ENCODE peak calls at places on chromosomes 5 and 9, in nine cellular contexts. P, N, G, O, Y, U, I, J and K are unnamed samples. For H3K36me3, the result is how much of the 10 kb centered on the place peaks cover.

GRCh38 chr5:179300834-179301233 is 44.4 kb downstream of the ADAMTS2 start:
- DNase-seq in P (no peak), N (no peak), G (peak), O (no peak), Y (no peak), U (peak), I (no peak), J (no peak), K (no peak)

GRCh38 chr5:136276946-136277345 is 84.0 kb upstream of the SMIM32 start:
- DNase-seq in P (no peak), N (no peak), G (no peak), O (no peak), Y (no peak), U (no peak), I (no peak), J (no peak), K (no peak)

GRCh38 chr5:14036947-14037346 is 92.5 kb upstream of the DNAH5 start:
- DNase-seq in P (no peak), N (no peak), G (no peak), O (no peak), Y (peak), U (no peak), I (no peak), J (no peak), K (peak)

GRCh38 chr5:110752953-110753352 is 14.1 kb downstream of the SLC25A46 start:
- DNase-seq in P (no peak), N (no peak), G (no peak), O (no peak), Y (no peak), U (no peak), I (no peak), J (no peak), K (no peak)

GRCh38 chr9:125911861-125912260 is 164.7 kb downstream of the PBX3 start:
- DNase-seq in P (no peak), N (no peak), G (no peak), O (no peak), Y (no peak), U (no peak), I (peak), J (no peak), K (no peak)

GRCh38 chr9:33022303-33022702 is 2.8 kb upstream of the DNAJA1 start:
- DNase-seq in P (no peak), N (no peak), G (no peak), O (no peak), Y (no peak), U (no peak), I (no peak), J (no peak), K (no peak)

GRCh38 chr9:5579881-5580280 is 49.0 kb upstream of the RIC1 start:
- DNase-seq in P (no peak), N (no peak), G (no peak), O (no peak), Y (no peak), U (no peak), I (no peak), J (no peak), K (no peak)

GRCh38 chr5:170265527-170265926 is 32.0 kb downstream of the LCP2 start:
- DNase-seq in P (no peak), N (no peak), G (no peak), O (no peak), Y (peak), U (no peak), I (no peak), J (no peak), K (no peak)

GRCh38 chr5:158317507-158317906 is 458.6 kb upstream of the CLINT1 start:
- DNase-seq in P (no peak), N (peak), G (no peak), O (no peak), Y (no peak), U (no peak), I (no peak), J (no peak), K (no peak)

GRCh38 chr5:31664566-31664965 is 25.6 kb downstream of the PDZD2 start:
- DNase-seq in P (no peak), N (no peak), G (no peak), O (peak), Y (peak), U (no peak), I (no peak), J (no peak), K (peak)

GRCh38 chr5:7926720-7927119 is 57.8 kb downstream of the MTRR start:
- DNase-seq in P (no peak), N (no peak), G (no peak), O (no peak), Y (no peak), U (no peak), I (no peak), J (no peak), K (no peak)

GRCh38 chr9:90991953-90992352 is 190.3 kb downstream of the SYK start:
- DNase-seq in P (no peak), N (no peak), G (no peak), O (no peak), Y (peak), U (no peak), I (no peak), J (no peak), K (no peak)

GRCh38 chr5:109689740-109690455 is at the start of gene MAN2A1:
- DNase-seq in P (peak), N (peak), G (peak), O (peak), Y (peak), U (peak), I (no peak), J (peak), K (peak)

GRCh38 chr5:69238760-69239251 is 4.1 kb downstream of the CDK7 start:
- DNase-seq in P (no peak), N (no peak), G (no peak), O (peak), Y (peak), U (no peak), I (no peak), J (no peak), K (peak)

GRCh38 chr5:162485666-162486292 is 418.2 kb downstream of the GABRG2 start:
- DNase-seq in P (no peak), N (no peak), G (no peak), O (no peak), Y (no peak), U (no peak), I (no peak), J (no peak), K (no peak)

GRCh38 chr9:120431268-120431667 is 148.7 kb downstream of the CDK5RAP2 start:
- DNase-seq in P (no peak), N (no peak), G (no peak), O (no peak), Y (no peak), U (no peak), I (no peak), J (no peak), K (no peak)

GRCh38 chr9:79054500-79054899 is 517.3 kb upstream of the TLE4 start:
- DNase-seq in P (no peak), N (no peak), G (no peak), O (no peak), Y (no peak), U (no peak), I (no peak), J (no peak), K (no peak)

GRCh38 chr5:159458217-159458711 is 128.0 kb upstream of the IL12B start:
- DNase-seq in P (no peak), N (no peak), G (no peak), O (no peak), Y (no peak), U (no peak), I (no peak), J (no peak), K (no peak)

GRCh38 chr5:141805874-141806273 is 72.3 kb downstream of the PCDH1 start:
- DNase-seq in P (no peak), N (no peak), G (no peak), O (no peak), Y (no peak), U (no peak), I (no peak), J (no peak), K (no peak)

GRCh38 chr5:89010512-89010911 is 127.5 kb upstream of the MEF2C start:
- DNase-seq in P (no peak), N (no peak), G (no peak), O (no peak), Y (no peak), U (no peak), I (no peak), J (no peak), K (no peak)

GRCh38 chr9:109972026-109973005 is 192.3 kb downstream of the PALM2AKAP2 start:
- DNase-seq in P (no peak), N (no peak), G (no peak), O (no peak), Y (no peak), U (no peak), I (no peak), J (no peak), K (no peak)

GRCh38 chr5:14783689-14784088 is 87.9 kb downstream of the ANKH start:
- DNase-seq in P (no peak), N (no peak), G (no peak), O (no peak), Y (no peak), U (no peak), I (no peak), J (no peak), K (no peak)

GRCh38 chr5:32828492-32828891 is 117.4 kb downstream of the NPR3 start:
- DNase-seq in P (no peak), N (no peak), G (no peak), O (no peak), Y (no peak), U (no peak), I (no peak), J (no peak), K (peak)

GRCh38 chr5:159210846-159211245 is 1.5 kb upstream of the RNF145 start:
- DNase-seq in P (no peak), N (no peak), G (no peak), O (no peak), Y (no peak), U (no peak), I (no peak), J (no peak), K (no peak)

GRCh38 chr9:121598167-121599000 is 53.0 kb upstream of the DAB2IP start:
- DNase-seq in P (peak), N (peak), G (peak), O (peak), Y (peak), U (peak), I (peak), J (no peak), K (peak)

GRCh38 chr9:99825158-99826046 is 3.7 kb downstream of the NR4A3 start:
- DNase-seq in P (no peak), N (peak), G (no peak), O (no peak), Y (no peak), U (no peak), I (no peak), J (no peak), K (no peak)

GRCh38 chr9:111036068-111036789 is 2.0 kb downstream of the LPAR1 start:
- DNase-seq in P (peak), N (peak), G (peak), O (peak), Y (peak), U (peak), I (no peak), J (no peak), K (peak)

GRCh38 chr5:173670130-173670591 is 53.7 kb upstream of the BOD1 start:
- DNase-seq in P (no peak), N (no peak), G (no peak), O (no peak), Y (peak), U (no peak), I (no peak), J (no peak), K (no peak)

GRCh38 chr5:54254482-54255198 is 55.7 kb downstream of the ARL15 start:
- DNase-seq in P (no peak), N (no peak), G (no peak), O (no peak), Y (no peak), U (no peak), I (no peak), J (no peak), K (no peak)

GRCh38 chr5:134371834-134372340 is 518 bp downstream of the UBE2B start:
- DNase-seq in P (peak), N (peak), G (peak), O (peak), Y (peak), U (peak), I (no peak), J (peak), K (peak)

GRCh38 chr5:96714951-96715451 is 52.8 kb downstream of the CAST start:
- DNase-seq in P (peak), N (peak), G (no peak), O (peak), Y (peak), U (peak), I (no peak), J (peak), K (peak)

GRCh38 chr5:16856531-16856930 is 79.6 kb downstream of the MYO10 start:
- DNase-seq in P (no peak), N (no peak), G (no peak), O (peak), Y (peak), U (no peak), I (peak), J (no peak), K (peak)

GRCh38 chr5:156670615-156671014 is 179.5 kb upstream of the PPP1R2B start:
- DNase-seq in P (no peak), N (no peak), G (no peak), O (no peak), Y (no peak), U (no peak), I (no peak), J (no peak), K (no peak)

GRCh38 chr5:68285075-68285827 is 69.7 kb downstream of the PIK3R1 start:
- DNase-seq in P (no peak), N (no peak), G (no peak), O (no peak), Y (no peak), U (no peak), I (no peak), J (no peak), K (no peak)

GRCh38 chr5:178545941-178546674 is 44.1 kb downstream of the COL23A1 start:
- DNase-seq in P (no peak), N (no peak), G (peak), O (no peak), Y (no peak), U (no peak), I (no peak), J (no peak), K (no peak)

GRCh38 chr5:76692651-76693050 is 23.3 kb upstream of the F2R start:
- DNase-seq in P (no peak), N (no peak), G (no peak), O (no peak), Y (no peak), U (no peak), I (no peak), J (no peak), K (no peak)
- H3K36me3 ChIP-seq in P (half or more), N (under half), G (under half), O (under half), Y (under half), U (under half), I (under half), J (under half), K (under half)

DNA sequence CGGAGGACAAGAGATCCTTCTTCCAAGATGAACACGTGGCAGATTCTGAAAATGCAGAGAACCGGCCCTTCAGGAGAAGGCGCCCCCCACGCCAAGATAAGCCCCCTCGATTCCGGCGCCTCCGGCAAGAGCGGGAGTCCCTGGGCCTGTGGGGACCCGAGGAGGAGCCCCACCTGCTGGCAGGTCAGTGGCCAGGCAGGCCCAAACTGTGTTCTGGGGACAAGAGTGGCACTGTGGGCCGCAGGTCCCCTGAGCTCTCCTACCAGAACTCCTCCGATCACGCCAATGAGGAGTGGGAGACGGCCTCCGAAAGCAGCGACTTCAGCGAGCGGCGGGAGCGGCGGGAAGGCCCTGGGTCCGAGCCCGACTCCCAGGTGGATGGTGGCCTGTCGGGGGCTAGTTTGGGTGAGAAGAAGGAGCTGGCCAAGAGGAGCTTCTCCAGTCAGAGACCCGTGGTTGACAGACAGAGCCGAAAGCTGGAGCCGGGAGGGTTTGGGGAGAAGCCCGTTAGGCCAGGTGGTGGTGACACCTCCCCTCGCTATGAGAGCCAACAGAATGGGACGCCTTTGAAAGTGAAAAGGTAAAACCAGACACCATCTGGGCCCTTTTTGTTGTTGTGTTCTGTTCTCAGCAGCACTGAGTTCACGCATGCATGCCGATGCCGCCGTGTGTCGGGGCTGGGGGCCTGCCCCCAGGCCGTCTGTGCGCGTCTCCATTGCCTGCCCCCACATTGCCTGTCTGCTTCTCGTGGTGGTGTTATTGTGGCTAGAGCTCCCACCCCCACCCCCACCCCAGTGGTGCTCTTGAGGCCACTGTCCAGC is 26.6 kb upstream of the POMT1 start:
- DNase-seq in P (no peak), N (no peak), G (peak), O (no peak), Y (no peak), U (no peak), I (no peak), J (no peak), K (no peak)
- H3K36me3 ChIP-seq in P (half or more), N (half or more), G (half or more), O (under half), Y (half or more), U (half or more), I (under half), J (half or more), K (under half)

DNA sequence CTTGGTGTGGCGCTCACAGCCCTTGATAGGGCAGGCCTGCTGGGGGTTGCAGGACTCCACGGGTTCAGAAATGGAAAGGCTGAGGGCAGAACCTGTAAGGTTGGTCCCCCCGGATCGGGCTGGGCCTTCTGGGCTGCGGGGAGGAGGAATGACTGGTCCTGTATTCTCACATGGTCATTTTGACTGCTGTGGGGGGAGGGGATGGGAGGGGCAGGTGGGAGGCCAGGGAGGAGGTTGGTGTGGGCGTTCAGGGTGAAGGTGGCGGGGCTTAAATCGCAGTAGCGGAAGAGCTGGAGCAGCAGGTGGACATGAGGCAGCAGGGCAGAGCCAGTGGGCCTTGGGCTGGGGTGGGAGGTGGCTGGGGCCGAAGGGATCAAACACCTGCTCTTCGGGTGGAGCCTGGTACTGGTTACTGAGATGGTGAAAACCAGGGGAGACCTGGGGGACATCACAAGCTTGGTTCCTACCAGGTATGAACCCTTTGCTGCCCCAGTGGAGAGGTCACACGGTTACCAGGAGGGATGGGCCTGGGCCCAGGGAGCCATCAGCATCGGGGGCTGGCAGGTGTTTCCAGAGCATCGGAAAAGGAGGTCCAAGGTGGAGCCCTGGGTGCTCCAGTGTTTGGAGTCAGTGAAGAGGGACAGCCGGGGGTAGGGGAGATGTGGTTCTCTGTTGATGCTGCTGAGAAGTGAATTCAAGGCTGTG is 1.8 kb downstream of the MRPS2 start:
- DNase-seq in P (no peak), N (no peak), G (peak), O (no peak), Y (no peak), U (peak), I (no peak), J (no peak), K (no peak)
- H3K36me3 ChIP-seq in P (under half), N (under half), G (under half), O (under half), Y (under half), U (under half), I (under half), J (under half), K (under half)

DNA sequence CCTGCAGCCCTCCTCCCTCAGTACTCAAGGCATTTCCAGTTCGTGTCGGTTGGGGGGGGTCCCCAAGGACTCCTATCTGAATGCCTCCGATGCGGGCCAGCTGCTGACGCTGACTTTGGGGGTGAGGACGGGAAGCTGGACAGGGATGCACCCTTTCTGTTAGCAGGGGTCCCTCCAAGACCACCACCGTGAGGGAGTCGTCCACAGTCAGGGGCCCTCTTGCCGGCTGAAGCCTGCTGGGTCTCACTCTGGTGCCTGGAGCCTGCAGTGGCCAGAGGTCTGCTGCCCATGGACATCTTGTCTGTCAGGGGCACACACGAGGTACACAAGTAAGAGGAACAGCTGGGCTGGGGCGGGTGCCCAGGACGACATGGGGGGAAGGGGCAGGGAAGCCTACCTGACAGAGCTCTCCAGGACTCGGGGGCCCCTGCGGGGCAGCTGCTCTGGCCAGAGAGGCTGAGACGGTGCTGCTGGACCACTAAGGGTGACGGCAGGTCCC is 9.1 kb upstream of the ZDHHC11 start:
- DNase-seq in P (no peak), N (no peak), G (peak), O (no peak), Y (no peak), U (no peak), I (no peak), J (no peak), K (no peak)
- H3K36me3 ChIP-seq in P (under half), N (under half), G (under half), O (under half), Y (under half), U (under half), I (under half), J (under half), K (under half)

GRCh38 chr5:39417979-39418378 is 6.8 kb downstream of the DAB2 start:
- DNase-seq in P (no peak), N (no peak), G (no peak), O (no peak), Y (no peak), U (no peak), I (no peak), J (no peak), K (no peak)

GRCh38 chr5:39412995-39413394 is 11.8 kb downstream of the DAB2 start:
- DNase-seq in P (no peak), N (no peak), G (no peak), O (no peak), Y (no peak), U (no peak), I (no peak), J (no peak), K (peak)

GRCh38 chr5:39414429-39414828 is 10.4 kb downstream of the DAB2 start:
- DNase-seq in P (no peak), N (no peak), G (no peak), O (no peak), Y (no peak), U (no peak), I (no peak), J (no peak), K (no peak)

GRCh38 chr5:39411985-39412384 is 12.8 kb downstream of the DAB2 start:
- DNase-seq in P (no peak), N (no peak), G (no peak), O (no peak), Y (no peak), U (no peak), I (no peak), J (no peak), K (no peak)

DNA sequence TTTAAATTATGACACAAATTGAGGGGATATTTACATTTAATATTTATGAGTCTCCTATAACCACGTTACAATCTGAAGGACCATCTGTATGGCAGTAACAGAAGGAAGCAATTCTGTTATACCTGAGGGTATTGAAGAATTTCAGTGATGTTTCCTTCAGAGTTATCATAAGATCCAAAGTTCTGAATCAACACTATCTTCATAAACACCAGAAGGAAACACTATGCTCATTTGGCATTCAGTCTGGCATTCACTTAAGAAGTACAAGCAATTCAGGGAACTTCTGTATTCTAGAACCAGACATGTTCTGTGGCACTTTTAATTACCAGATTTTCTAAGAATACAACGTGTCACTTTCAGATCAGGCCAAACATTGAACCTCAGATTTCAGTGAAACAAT is 9.6 kb downstream of the DAB2 start:
- DNase-seq in P (no peak), N (no peak), G (no peak), O (no peak), Y (no peak), U (no peak), I (no peak), J (no peak), K (no peak)
- H3K36me3 ChIP-seq in P (under half), N (under half), G (under half), O (under half), Y (half or more), U (under half), I (under half), J (under half), K (under half)

GRCh38 chr5:139600336-139600949 is 39.3 kb downstream of the UBE2D2 start:
- DNase-seq in P (no peak), N (no peak), G (no peak), O (no peak), Y (peak), U (no peak), I (peak), J (no peak), K (peak)
- H3K36me3 ChIP-seq in P (half or more), N (under half), G (under half), O (under half), Y (under half), U (under half), I (under half), J (under half), K (under half)